ENCODE peak calls at places on chromosomes 2 and 18, in seven cellular contexts. K, Y, R, W, B, S and X are unnamed samples.

GRCh38 chr18:1708006-1708405 is 803.3 kb downstream of the ADCYAP1 start:
- DNase-seq in K (no peak), Y (no peak), R (no peak), W (no peak), B (no peak), S (no peak), X (no peak)

GRCh38 chr2:88070055-88070454 is 2.4 kb downstream of the SMYD1 start:
- DNase-seq in K (no peak), Y (no peak), R (no peak), W (no peak), B (no peak), S (no peak), X (no peak)

GRCh38 chr2:230687498-230687897 is 25.1 kb upstream of the CAB39 start:
- DNase-seq in K (peak), Y (peak), R (no peak), W (no peak), B (no peak), S (no peak), X (no peak)

GRCh38 chr18:56188521-56188920 is 449.9 kb downstream of the TXNL1 start:
- DNase-seq in K (no peak), Y (no peak), R (no peak), W (no peak), B (no peak), S (no peak), X (no peak)

GRCh38 chr2:67514515-67514914 is 117.4 kb downstream of the ETAA1 start:
- DNase-seq in K (peak), Y (peak), R (no peak), W (no peak), B (no peak), S (no peak), X (no peak)

GRCh38 chr2:68971591-68972231 is 2.7 kb upstream of the GKN1 start:
- DNase-seq in K (peak), Y (peak), R (no peak), W (no peak), B (peak), S (no peak), X (peak)

GRCh38 chr18:67776929-67777328 is 260.4 kb upstream of the DSEL start:
- DNase-seq in K (peak), Y (no peak), R (no peak), W (no peak), B (no peak), S (no peak), X (no peak)

GRCh38 chr2:151478011-151478410 is 68.3 kb downstream of the RIF1 start:
- DNase-seq in K (peak), Y (no peak), R (no peak), W (no peak), B (peak), S (no peak), X (no peak)

GRCh38 chr18:32019251-32019943 is 772 bp downstream of the RNF125 start:
- DNase-seq in K (no peak), Y (peak), R (peak), W (peak), B (no peak), S (peak), X (peak)

GRCh38 chr2:151280276-151280675 is 9.2 kb downstream of the NMI start:
- DNase-seq in K (peak), Y (peak), R (no peak), W (no peak), B (no peak), S (no peak), X (no peak)

GRCh38 chr2:217943379-217944321 is 59.1 kb downstream of the TNS1 start:
- DNase-seq in K (peak), Y (peak), R (peak), W (peak), B (peak), S (peak), X (peak)

GRCh38 chr18:3458378-3458777 is 8.4 kb downstream of the TGIF1 start:
- DNase-seq in K (peak), Y (peak), R (no peak), W (no peak), B (no peak), S (no peak), X (peak)

GRCh38 chr2:149744845-149745244 is 157.3 kb upstream of the MMADHC start:
- DNase-seq in K (peak), Y (peak), R (no peak), W (no peak), B (no peak), S (no peak), X (no peak)

GRCh38 chr2:134173338-134174016 is 80.4 kb upstream of the MGAT5 start:
- DNase-seq in K (no peak), Y (no peak), R (no peak), W (no peak), B (no peak), S (no peak), X (no peak)

GRCh38 chr2:162574615-162575452 is 230.9 kb downstream of the GCA start:
- DNase-seq in K (no peak), Y (no peak), R (no peak), W (no peak), B (no peak), S (no peak), X (no peak)

GRCh38 chr2:190720691-190721090 is 71.8 kb downstream of the NAB1 start:
- DNase-seq in K (no peak), Y (no peak), R (no peak), W (no peak), B (no peak), S (no peak), X (no peak)

GRCh38 chr2:43123486-43123885 is 102.9 kb downstream of the ZFP36L2 start:
- DNase-seq in K (no peak), Y (no peak), R (no peak), W (no peak), B (no peak), S (no peak), X (no peak)

GRCh38 chr2:15159751-15160177 is 401.4 kb downstream of the NBAS start:
- DNase-seq in K (peak), Y (peak), R (no peak), W (no peak), B (no peak), S (no peak), X (peak)

GRCh38 chr18:13137041-13137938 is 81.3 kb upstream of the LDLRAD4 start:
- DNase-seq in K (no peak), Y (no peak), R (no peak), W (no peak), B (no peak), S (no peak), X (no peak)

GRCh38 chr2:27502149-27502548 is 5.5 kb downstream of the GCKR start:
- DNase-seq in K (peak), Y (no peak), R (no peak), W (no peak), B (no peak), S (no peak), X (no peak)

GRCh38 chr2:39179974-39180960 is 59.4 kb upstream of the SOS1 start:
- DNase-seq in K (no peak), Y (no peak), R (no peak), W (no peak), B (peak), S (no peak), X (peak)

GRCh38 chr18:75456277-75456676 is 28.8 kb upstream of the SMIM21 start:
- DNase-seq in K (no peak), Y (peak), R (no peak), W (no peak), B (no peak), S (no peak), X (peak)

GRCh38 chr2:86753606-86754005 is 33.5 kb downstream of the RMND5A start:
- DNase-seq in K (no peak), Y (no peak), R (no peak), W (no peak), B (no peak), S (no peak), X (no peak)

GRCh38 chr18:13909541-13909940 is 5.8 kb downstream of the MC2R start:
- DNase-seq in K (no peak), Y (no peak), R (no peak), W (no peak), B (no peak), S (no peak), X (no peak)

GRCh38 chr18:31102020-31102684 is at the start of gene DSC2:
- DNase-seq in K (no peak), Y (peak), R (peak), W (peak), B (peak), S (peak), X (peak)

GRCh38 chr2:237243487-237243886 is 157.8 kb downstream of the COPS8 start:
- DNase-seq in K (no peak), Y (no peak), R (no peak), W (no peak), B (no peak), S (no peak), X (no peak)

GRCh38 chr18:75240433-75240832 is 29.8 kb downstream of the TSHZ1 start:
- DNase-seq in K (no peak), Y (no peak), R (no peak), W (no peak), B (no peak), S (no peak), X (no peak)

GRCh38 chr2:237687666-237688065 is 60.3 kb downstream of the LRRFIP1 start:
- DNase-seq in K (peak), Y (peak), R (no peak), W (no peak), B (peak), S (no peak), X (no peak)

GRCh38 chr2:56682397-56682760 is 498.6 kb downstream of the CCDC85A start:
- DNase-seq in K (no peak), Y (peak), R (no peak), W (no peak), B (no peak), S (no peak), X (no peak)

GRCh38 chr2:154608438-154608837 is 90.1 kb upstream of the KCNJ3 start:
- DNase-seq in K (no peak), Y (no peak), R (no peak), W (no peak), B (no peak), S (no peak), X (no peak)

GRCh38 chr2:46538393-46538792 is 59.0 kb downstream of the TMEM247 start:
- DNase-seq in K (peak), Y (peak), R (no peak), W (no peak), B (no peak), S (no peak), X (no peak)

GRCh38 chr2:219472629-219473187 is 26.0 kb upstream of the GMPPA start:
- DNase-seq in K (no peak), Y (no peak), R (no peak), W (no peak), B (no peak), S (no peak), X (no peak)

GRCh38 chr2:7952046-7952445 is 729.8 kb upstream of the ID2 start:
- DNase-seq in K (no peak), Y (no peak), R (no peak), W (no peak), B (no peak), S (no peak), X (no peak)
- H2BK5ac ChIP-seq in K (no peak), Y (no peak), R (no peak), W (no peak), B (no peak), S (no peak), X (no peak)

GRCh38 chr2:127985735-127986134 is 42.1 kb downstream of the SAP130 start:
- DNase-seq in K (no peak), Y (no peak), R (no peak), W (no peak), B (no peak), S (no peak), X (no peak)
- H2BK5ac ChIP-seq in K (no peak), Y (no peak), R (peak), W (no peak), B (no peak), S (no peak), X (no peak)

DNA sequence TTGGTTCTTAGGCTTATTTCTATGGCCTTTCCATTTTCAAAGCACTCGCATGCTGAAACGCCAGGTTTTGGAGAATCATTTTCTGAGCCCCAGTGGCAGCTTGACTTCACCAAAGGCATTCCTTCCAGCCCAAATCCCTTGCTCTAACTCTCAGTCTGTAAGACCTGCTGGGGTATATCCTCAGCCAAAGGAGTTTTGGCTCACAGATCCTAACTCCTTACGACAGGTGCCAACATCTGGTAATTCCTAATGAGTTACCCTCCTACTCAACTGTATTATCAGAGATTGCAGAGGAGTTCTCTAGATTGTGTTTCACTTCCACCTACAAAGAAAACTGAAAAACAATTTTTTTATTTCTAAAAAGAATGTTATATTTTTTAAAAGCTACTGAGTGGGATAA is 79.0 kb upstream of the RAB27B start:
- DNase-seq in K (no peak), Y (no peak), R (no peak), W (no peak), B (no peak), S (no peak), X (no peak)
- H2BK5ac ChIP-seq in K (no peak), Y (no peak), R (no peak), W (no peak), B (no peak), S (no peak), X (no peak)

DNA sequence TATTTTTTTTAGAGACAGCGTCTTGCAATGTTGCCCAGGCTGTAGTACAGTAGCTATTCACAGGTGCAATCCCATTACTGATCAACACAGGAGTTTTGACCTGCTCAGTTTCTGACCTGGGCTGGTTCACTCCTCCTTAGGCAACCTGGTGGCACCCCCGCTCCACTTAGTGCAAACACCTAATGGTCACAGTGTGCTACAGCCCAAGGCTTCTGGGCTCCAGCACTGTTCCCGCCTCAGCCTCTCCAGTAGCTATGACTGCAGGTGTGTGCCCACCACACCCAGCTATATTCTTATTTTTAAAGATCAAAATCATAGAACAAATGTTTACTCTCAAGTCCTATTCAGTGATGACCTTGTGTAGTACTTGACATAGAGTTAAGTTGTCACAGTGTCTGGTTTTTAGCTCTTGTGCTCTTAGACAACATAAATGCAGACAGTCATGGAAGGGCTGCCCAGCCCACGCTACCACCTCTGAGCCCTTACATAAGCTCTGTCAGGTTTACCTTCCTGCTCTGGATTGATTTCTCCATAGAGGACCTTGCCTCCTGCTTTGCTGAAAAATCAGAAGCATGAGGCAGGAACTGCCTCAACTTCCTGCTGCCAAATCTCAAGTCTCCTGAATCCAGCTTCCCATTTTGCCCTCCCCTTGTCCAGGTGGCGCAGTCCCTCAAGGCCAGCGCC is 82.2 kb upstream of the SLC1A4 start:
- DNase-seq in K (no peak), Y (no peak), R (no peak), W (no peak), B (no peak), S (no peak), X (no peak)
- H2BK5ac ChIP-seq in K (no peak), Y (no peak), R (no peak), W (no peak), B (no peak), S (no peak), X (no peak)

DNA sequence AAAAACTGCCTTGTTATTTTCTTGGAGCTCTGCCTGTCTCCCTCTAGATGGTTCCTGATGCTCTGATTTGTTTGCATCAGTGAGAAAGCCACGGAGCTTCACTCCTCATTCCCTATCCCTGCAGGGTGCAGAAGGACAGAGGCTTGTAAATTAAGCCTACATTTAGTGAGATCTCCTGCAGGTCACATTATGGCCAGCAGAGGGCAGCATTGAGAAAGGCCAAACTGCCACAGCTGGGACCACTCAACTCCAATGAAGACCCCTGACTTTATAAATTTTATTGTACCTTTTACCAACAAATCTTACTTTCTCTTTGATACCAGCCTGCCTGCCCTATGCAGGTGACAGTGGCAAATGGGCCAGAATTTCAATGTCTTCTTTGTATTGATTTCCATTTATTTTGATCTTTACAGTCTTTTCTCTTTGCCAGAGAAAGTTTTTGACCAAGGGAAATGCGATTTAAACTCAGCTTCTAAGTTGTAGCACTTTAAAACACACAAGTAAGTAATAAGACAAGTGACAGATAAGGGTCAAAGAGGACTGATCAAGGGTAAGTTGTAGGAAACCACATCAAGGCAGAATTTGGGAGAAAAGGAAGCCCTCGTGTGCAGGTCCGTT is 1029.1 kb upstream of the KLHL29 start:
- DNase-seq in K (peak), Y (peak), R (peak), W (peak), B (no peak), S (peak), X (peak)
- H2BK5ac ChIP-seq in K (no peak), Y (no peak), R (no peak), W (no peak), B (no peak), S (no peak), X (no peak)

GRCh38 chr2:109679627-109680026 is 65.5 kb downstream of the SOWAHC start:
- DNase-seq in K (peak), Y (peak), R (no peak), W (no peak), B (no peak), S (no peak), X (no peak)
- H2BK5ac ChIP-seq in K (no peak), Y (no peak), R (no peak), W (no peak), B (no peak), S (no peak), X (no peak)

GRCh38 chr2:239473211-239473805 is 72.5 kb upstream of the HDAC4 start:
- DNase-seq in K (no peak), Y (no peak), R (no peak), W (no peak), B (no peak), S (no peak), X (no peak)

GRCh38 chr2:239469101-239469960 is 68.5 kb upstream of the HDAC4 start:
- DNase-seq in K (no peak), Y (no peak), R (no peak), W (no peak), B (no peak), S (peak), X (no peak)

GRCh38 chr2:239470151-239470900 is 69.5 kb upstream of the HDAC4 start:
- DNase-seq in K (no peak), Y (no peak), R (no peak), W (no peak), B (no peak), S (peak), X (no peak)

GRCh38 chr2:239471011-239471792 is 70.4 kb upstream of the HDAC4 start:
- DNase-seq in K (no peak), Y (no peak), R (no peak), W (no peak), B (no peak), S (peak), X (no peak)

DNA sequence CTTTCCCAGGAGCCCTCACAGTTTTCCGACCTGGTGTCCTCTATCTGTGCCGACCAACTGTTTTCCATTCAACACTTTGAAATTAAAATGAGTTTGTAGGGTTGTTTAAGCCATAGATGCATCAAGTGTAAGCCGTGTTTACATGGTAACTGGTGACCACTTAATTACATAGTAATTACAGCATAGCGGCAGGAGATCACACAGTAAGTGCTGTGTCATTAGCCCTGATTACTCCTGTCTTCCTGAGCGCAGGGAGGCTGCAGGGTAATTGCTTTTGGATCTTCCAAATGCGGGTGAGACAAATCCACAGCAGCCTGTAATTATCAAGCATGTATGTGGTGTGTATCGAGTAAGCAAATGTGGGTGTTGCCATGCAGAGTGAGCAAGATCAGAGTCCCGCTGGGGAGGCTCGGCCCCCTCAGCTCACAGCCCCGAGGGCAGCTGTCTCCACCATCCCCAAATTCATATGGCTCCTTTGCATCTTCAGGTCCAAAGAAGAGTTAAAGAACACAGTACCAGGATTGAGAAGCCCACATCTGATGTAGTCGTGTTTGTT is 71.5 kb upstream of the HDAC4 start:
- DNase-seq in K (no peak), Y (no peak), R (no peak), W (no peak), B (no peak), S (no peak), X (no peak)
- H2BK5ac ChIP-seq in K (no peak), Y (no peak), R (no peak), W (no peak), B (no peak), S (no peak), X (no peak)

DNA sequence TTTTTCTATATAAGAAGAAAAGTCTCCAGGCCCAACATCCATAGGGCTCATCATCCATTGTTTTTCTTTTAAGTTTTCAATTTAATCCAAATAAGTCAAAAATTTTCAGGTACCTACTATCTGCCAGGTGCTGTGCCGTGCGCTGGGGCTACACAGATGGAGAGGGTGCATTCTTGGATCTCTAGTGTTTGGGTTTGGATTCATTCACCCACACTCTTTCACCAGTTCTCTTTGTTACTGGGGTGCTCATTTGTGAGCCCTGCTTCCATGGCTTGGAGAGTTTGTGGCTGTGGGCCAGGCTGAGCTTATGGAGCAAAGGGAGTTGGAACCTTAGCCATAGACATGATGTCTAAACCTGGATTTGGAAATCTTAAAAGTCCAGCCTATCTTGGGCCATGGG is 51.0 kb downstream of the CDK15 start:
- DNase-seq in K (no peak), Y (no peak), R (no peak), W (no peak), B (no peak), S (no peak), X (no peak)
- H2BK5ac ChIP-seq in K (peak), Y (no peak), R (no peak), W (no peak), B (no peak), S (no peak), X (no peak)